ENCODE peak calls at places on chromosomes 3 and 15, in eight cellular contexts. G is HuH-7; H is NAMALWA; A is HCEC 1CT; T is activated naive CD4-positive, alpha-beta T cell treated with Interleukin-2 at 50 U/mL for 16 hours; J is glomerular endothelial cell; S is KBM-7; Z is stimulated activated CD4-positive, alpha-beta T cell treated with anti-CD3 and anti-CD28 coated beads, Interleukin-1b, Interleukin-23, amount 100 ng/mL, for 24 hours. B is an unnamed sample.

GRCh38 chr15:66138096-66138783 is 115.3 kb downstream of the MEGF11 start:
- DNase-seq in A (no peak), S (no peak), H (no peak), Z (no peak), J (no peak), G (no peak), T (no peak), B (peak; percentile 43)

GRCh38 chr15:100913961-100914360 is 5.2 kb upstream of the LRRK1 start:
- DNase-seq in Z (no peak), G (no peak), T (no peak), S (no peak), A (no peak), H (no peak), J (no peak), B (no peak)

GRCh38 chr3:85737846-85738245 is 779.1 kb downstream of the CADM2 start:
- DNase-seq in T (no peak), J (no peak), S (no peak), H (no peak), A (no peak), G (no peak), Z (no peak), B (no peak)

GRCh38 chr3:51336261-51336660 is 48.8 kb upstream of the MANF start:
- DNase-seq in T (no peak), S (no peak), G (no peak), J (no peak), Z (no peak), A (no peak), H (no peak), B (no peak)

GRCh38 chr15:33243393-33243792 is 48.9 kb upstream of the FMN1 start:
- DNase-seq in Z (no peak), J (no peak), G (no peak), T (no peak), S (no peak), H (no peak), A (no peak), B (no peak)

GRCh38 chr15:87906444-87906843 is 350.1 kb downstream of the NTRK3 start:
- DNase-seq in A (no peak), J (no peak), T (no peak), G (no peak), S (no peak), H (no peak), Z (no peak), B (no peak)

GRCh38 chr3:107752202-107752990 is 229.6 kb downstream of the BBX start:
- DNase-seq in G (peak; percentile 20), H (peak; percentile 46), Z (no peak), S (peak; percentile 45), T (no peak), A (peak; percentile 48), J (no peak), B (peak; percentile 17)

GRCh38 chr15:71883447-71883846 is 73.1 kb downstream of the NR2E3 start:
- DNase-seq in S (no peak), J (no peak), G (no peak), H (no peak), A (no peak), T (no peak), Z (no peak), B (no peak)

B was measured in G401.